ENCODE peak calls at places on chromosomes 7 and 10, in nine cellular contexts. One of them, this sample, is unnamed.

GRCh38 chr10:124654686-124655085 is 89.5 kb downstream of the FAM53B start:
- DNase-seq in BJ: no peak
- DNase-seq in GM12864: no peak
- DNase-seq in choroid plexus epithelial cell: no peak
- DNase-seq in neural progenitor cell: no peak
- DNase-seq in suprapubic skin: no peak
- DNase-seq in foreskin fibroblast: no peak
- DNase-seq in OCI-LY7: no peak
- DNase-seq in astrocyte: no peak
- DNase-seq in this sample: no peak

GRCh38 chr7:2641406-2642393 is 9.9 kb downstream of the TTYH3 start:
- DNase-seq in BJ: peak; percentile 89
- DNase-seq in GM12864: no peak
- DNase-seq in choroid plexus epithelial cell: peak; percentile 96
- DNase-seq in neural progenitor cell: peak; percentile 94
- DNase-seq in suprapubic skin: peak; percentile 94
- DNase-seq in foreskin fibroblast: peak; percentile 88
- DNase-seq in OCI-LY7: peak; percentile 88
- DNase-seq in astrocyte: peak; percentile 97
- DNase-seq in this sample: peak; percentile 92

GRCh38 chr10:48316236-48316635 is 9.8 kb downstream of the MAPK8 start:
- DNase-seq in BJ: no peak
- DNase-seq in GM12864: no peak
- DNase-seq in choroid plexus epithelial cell: no peak
- DNase-seq in neural progenitor cell: no peak
- DNase-seq in suprapubic skin: no peak
- DNase-seq in foreskin fibroblast: no peak
- DNase-seq in OCI-LY7: no peak
- DNase-seq in astrocyte: no peak
- DNase-seq in this sample: no peak

GRCh38 chr7:36668080-36668479 is 56.2 kb downstream of the AOAH start:
- DNase-seq in BJ: no peak
- DNase-seq in GM12864: no peak
- DNase-seq in choroid plexus epithelial cell: no peak
- DNase-seq in neural progenitor cell: no peak
- DNase-seq in suprapubic skin: no peak
- DNase-seq in foreskin fibroblast: no peak
- DNase-seq in OCI-LY7: no peak
- DNase-seq in astrocyte: peak; percentile 82
- DNase-seq in this sample: peak; percentile 20

GRCh38 chr10:90920986-90921643 is at the start of gene ANKRD1:
- DNase-seq in BJ: peak; percentile 63
- DNase-seq in GM12864: no peak
- DNase-seq in choroid plexus epithelial cell: peak; percentile 92
- DNase-seq in neural progenitor cell: peak; percentile 32
- DNase-seq in suprapubic skin: no peak
- DNase-seq in foreskin fibroblast: peak; percentile 92
- DNase-seq in OCI-LY7: no peak
- DNase-seq in astrocyte: peak; percentile 95
- DNase-seq in this sample: peak; percentile 81

GRCh38 chr7:74320645-74321178 is 31.5 kb downstream of the CLIP2 start:
- DNase-seq in BJ: no peak
- DNase-seq in GM12864: no peak
- DNase-seq in choroid plexus epithelial cell: no peak
- DNase-seq in neural progenitor cell: no peak
- DNase-seq in suprapubic skin: no peak
- DNase-seq in foreskin fibroblast: no peak
- DNase-seq in OCI-LY7: no peak
- DNase-seq in astrocyte: no peak
- DNase-seq in this sample: no peak

GRCh38 chr10:116768786-116769185 is 26.4 kb upstream of the HSPA12A start:
- DNase-seq in BJ: no peak
- DNase-seq in GM12864: no peak
- DNase-seq in choroid plexus epithelial cell: no peak
- DNase-seq in neural progenitor cell: no peak
- DNase-seq in suprapubic skin: peak; percentile 48
- DNase-seq in foreskin fibroblast: no peak
- DNase-seq in OCI-LY7: no peak
- DNase-seq in astrocyte: no peak
- DNase-seq in this sample: no peak

GRCh38 chr10:114239117-114239993 is at the start of gene VWA2:
- DNase-seq in BJ: no peak
- DNase-seq in GM12864: no peak
- DNase-seq in choroid plexus epithelial cell: no peak
- DNase-seq in neural progenitor cell: peak; percentile 76
- DNase-seq in suprapubic skin: no peak
- DNase-seq in foreskin fibroblast: no peak
- DNase-seq in OCI-LY7: peak; percentile 23
- DNase-seq in astrocyte: no peak
- DNase-seq in this sample: no peak

GRCh38 chr10:28468707-28469483 is 64.0 kb upstream of the WAC start:
- DNase-seq in BJ: no peak
- DNase-seq in GM12864: no peak
- DNase-seq in choroid plexus epithelial cell: no peak
- DNase-seq in neural progenitor cell: no peak
- DNase-seq in suprapubic skin: no peak
- DNase-seq in foreskin fibroblast: no peak
- DNase-seq in OCI-LY7: no peak
- DNase-seq in astrocyte: no peak
- DNase-seq in this sample: no peak

GRCh38 chr7:22452142-22452763 is 47.7 kb downstream of the STEAP1B start:
- DNase-seq in BJ: no peak
- DNase-seq in GM12864: no peak
- DNase-seq in choroid plexus epithelial cell: peak; percentile 61
- DNase-seq in neural progenitor cell: peak; percentile 81
- DNase-seq in suprapubic skin: no peak
- DNase-seq in foreskin fibroblast: no peak
- DNase-seq in OCI-LY7: peak; percentile 86
- DNase-seq in astrocyte: peak; percentile 12
- DNase-seq in this sample: peak; percentile 38

GRCh38 chr7:375901-376305 is 85.9 kb downstream of the FOXL3 start:
- DNase-seq in BJ: no peak
- DNase-seq in GM12864: no peak
- DNase-seq in choroid plexus epithelial cell: no peak
- DNase-seq in neural progenitor cell: no peak
- DNase-seq in suprapubic skin: peak; percentile 64
- DNase-seq in foreskin fibroblast: no peak
- DNase-seq in OCI-LY7: no peak
- DNase-seq in astrocyte: no peak
- DNase-seq in this sample: no peak

GRCh38 chr10:51770719-51771118 is 71.3 kb upstream of the CSTF2T start:
- DNase-seq in BJ: no peak
- DNase-seq in GM12864: no peak
- DNase-seq in choroid plexus epithelial cell: peak; percentile 45
- DNase-seq in neural progenitor cell: no peak
- DNase-seq in suprapubic skin: no peak
- DNase-seq in foreskin fibroblast: no peak
- DNase-seq in OCI-LY7: no peak
- DNase-seq in astrocyte: no peak
- DNase-seq in this sample: peak; percentile 75

GRCh38 chr7:103048833-103049232 is 25.8 kb downstream of the FBXL13 start:
- DNase-seq in BJ: no peak
- DNase-seq in GM12864: no peak
- DNase-seq in choroid plexus epithelial cell: peak; percentile 26
- DNase-seq in neural progenitor cell: peak; percentile 57
- DNase-seq in suprapubic skin: no peak
- DNase-seq in foreskin fibroblast: no peak
- DNase-seq in OCI-LY7: peak; percentile 52
- DNase-seq in astrocyte: peak; percentile 15
- DNase-seq in this sample: peak; percentile 56

GRCh38 chr7:148650232-148650858 is 48.4 kb upstream of the CUL1 start:
- DNase-seq in BJ: peak; percentile 15
- DNase-seq in GM12864: no peak
- DNase-seq in choroid plexus epithelial cell: peak; percentile 60
- DNase-seq in neural progenitor cell: no peak
- DNase-seq in suprapubic skin: no peak
- DNase-seq in foreskin fibroblast: peak; percentile 24
- DNase-seq in OCI-LY7: no peak
- DNase-seq in astrocyte: peak; percentile 81
- DNase-seq in this sample: peak; percentile 37

GRCh38 chr10:70060389-70060788 is 7.7 kb downstream of the MACROH2A2 start:
- DNase-seq in BJ: no peak
- DNase-seq in GM12864: no peak
- DNase-seq in choroid plexus epithelial cell: no peak
- DNase-seq in neural progenitor cell: no peak
- DNase-seq in suprapubic skin: no peak
- DNase-seq in foreskin fibroblast: no peak
- DNase-seq in OCI-LY7: no peak
- DNase-seq in astrocyte: no peak
- DNase-seq in this sample: no peak

DNA sequence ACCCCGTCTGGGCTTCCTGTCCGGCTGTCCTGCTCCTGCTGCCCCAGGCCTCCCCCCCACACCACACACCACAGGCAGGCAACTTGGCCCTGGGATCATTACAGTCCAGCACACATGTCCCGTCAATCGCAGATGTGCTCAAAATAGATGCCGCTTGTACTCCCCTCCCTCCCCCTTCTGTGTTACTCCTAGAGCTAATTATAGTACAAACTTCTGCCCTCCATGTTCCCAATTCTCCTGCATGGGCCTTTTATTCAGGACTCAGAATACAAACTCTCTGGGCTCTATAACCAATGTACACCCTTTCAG is at the start of gene SYNPO2L:
- DNase-seq in BJ: no peak
- DNase-seq in GM12864: no peak
- DNase-seq in choroid plexus epithelial cell: no peak
- DNase-seq in neural progenitor cell: no peak
- DNase-seq in suprapubic skin: no peak
- DNase-seq in foreskin fibroblast: no peak
- DNase-seq in OCI-LY7: no peak
- DNase-seq in astrocyte: no peak
- DNase-seq in this sample: no peak
- H3K4me3 ChIP-seq in BJ: no peak within 1 kb of the TSS
- H3K4me3 ChIP-seq in GM12864: no peak within 1 kb of the TSS
- H3K4me3 ChIP-seq in choroid plexus epithelial cell: no peak within 1 kb of the TSS
- H3K4me3 ChIP-seq in neural progenitor cell: no peak within 1 kb of the TSS
- H3K4me3 ChIP-seq in suprapubic skin: no peak within 1 kb of the TSS
- H3K4me3 ChIP-seq in foreskin fibroblast: no peak within 1 kb of the TSS
- H3K4me3 ChIP-seq in OCI-LY7: no peak within 1 kb of the TSS
- H3K4me3 ChIP-seq in astrocyte: no peak within 1 kb of the TSS
- H3K4me3 ChIP-seq in this sample: no peak within 1 kb of the TSS

DNA sequence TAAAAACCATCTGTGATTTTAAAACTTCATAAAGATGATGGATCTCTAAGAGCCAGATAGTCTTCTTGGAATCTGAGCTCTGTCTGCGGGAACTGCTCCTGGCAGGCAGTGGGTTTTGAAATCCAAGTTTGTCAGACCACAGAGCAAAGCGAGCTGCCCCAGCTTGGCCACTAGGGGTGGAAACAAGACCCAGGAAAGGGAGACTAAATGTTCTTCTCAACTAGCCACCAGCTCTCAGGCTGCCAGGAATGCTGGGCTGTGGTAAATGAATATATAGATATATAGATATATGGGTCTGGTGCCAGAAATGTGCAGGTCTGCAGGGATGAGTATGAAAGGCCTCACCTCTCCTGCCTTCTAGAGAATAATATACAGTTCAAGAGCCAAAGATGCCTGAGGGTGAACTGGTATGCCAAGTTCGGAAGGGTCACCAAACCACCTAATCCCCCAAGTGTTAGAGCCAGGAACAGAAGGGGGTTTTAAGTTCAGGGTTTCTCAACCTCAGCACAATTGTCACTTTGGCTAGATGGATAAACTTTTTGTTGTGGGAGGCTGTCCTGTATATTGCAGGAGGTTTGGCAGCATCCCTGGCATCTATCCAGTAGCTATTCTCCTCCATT is 208.7 kb downstream of the KCNMA1 start:
- DNase-seq in BJ: no peak
- DNase-seq in GM12864: no peak
- DNase-seq in choroid plexus epithelial cell: peak; percentile 86
- DNase-seq in neural progenitor cell: peak; percentile 61
- DNase-seq in suprapubic skin: no peak
- DNase-seq in foreskin fibroblast: peak; percentile 64
- DNase-seq in OCI-LY7: no peak
- DNase-seq in astrocyte: peak; percentile 64
- DNase-seq in this sample: peak; percentile 77
- TF ChIP-seq CTCF in BJ: peak; percentile 71
- TF ChIP-seq CTCF in GM12864: peak; percentile 44
- TF ChIP-seq CTCF in choroid plexus epithelial cell: peak; percentile 91
- TF ChIP-seq CTCF in neural progenitor cell: peak; percentile 68
- TF ChIP-seq CTCF in suprapubic skin: peak; percentile 25
- TF ChIP-seq CTCF in foreskin fibroblast: peak; percentile 88
- TF ChIP-seq CTCF in OCI-LY7: peak; percentile 42
- TF ChIP-seq CTCF in astrocyte: peak; percentile 44
- TF ChIP-seq CTCF in this sample: peak; percentile 76

DNA sequence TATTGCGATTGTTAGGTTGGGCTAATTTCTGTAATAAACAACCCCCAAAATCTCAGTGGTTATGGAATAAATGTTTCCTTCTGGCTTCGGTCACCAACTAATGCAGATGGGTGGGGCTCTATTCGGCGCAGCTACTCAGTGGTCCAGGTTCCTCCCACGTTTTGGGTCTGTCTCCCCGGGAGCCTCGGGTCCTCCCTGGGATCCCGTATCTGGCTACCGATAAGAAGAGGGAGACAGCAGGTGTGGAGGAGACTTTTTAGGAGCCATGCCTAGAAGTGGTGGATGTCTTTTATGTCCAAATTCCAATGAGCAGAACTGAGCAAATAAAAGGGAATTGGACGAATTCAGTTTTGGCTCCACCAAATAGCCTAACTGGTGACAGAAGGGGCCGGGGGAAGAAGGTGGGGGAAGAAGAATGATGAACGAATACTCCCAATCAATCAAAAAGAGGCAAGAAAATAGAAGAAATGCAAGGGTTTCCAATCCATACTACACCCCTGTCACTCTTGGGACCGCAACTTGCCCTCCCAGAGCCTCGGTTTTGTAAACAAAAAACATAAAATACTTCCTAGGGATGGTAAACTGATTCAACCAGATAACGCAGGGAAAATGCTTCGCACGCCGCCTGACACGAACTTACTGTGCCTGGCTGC is 498 bp upstream of the C10orf53 start:
- DNase-seq in BJ: no peak
- DNase-seq in GM12864: no peak
- DNase-seq in choroid plexus epithelial cell: no peak
- DNase-seq in neural progenitor cell: no peak
- DNase-seq in suprapubic skin: no peak
- DNase-seq in foreskin fibroblast: no peak
- DNase-seq in OCI-LY7: no peak
- DNase-seq in astrocyte: no peak
- DNase-seq in this sample: no peak
- H3K4me3 ChIP-seq in BJ: peak overlapping the region; percentile 7
- H3K4me3 ChIP-seq in GM12864: no peak overlapping the region
- H3K4me3 ChIP-seq in choroid plexus epithelial cell: peak overlapping the region; percentile 17
- H3K4me3 ChIP-seq in neural progenitor cell: peak overlapping the region; percentile 55
- H3K4me3 ChIP-seq in suprapubic skin: no peak overlapping the region
- H3K4me3 ChIP-seq in foreskin fibroblast: no peak overlapping the region
- H3K4me3 ChIP-seq in OCI-LY7: no peak overlapping the region
- H3K4me3 ChIP-seq in astrocyte: peak overlapping the region; percentile 47
- H3K4me3 ChIP-seq in this sample: no peak overlapping the region

GRCh38 chr7:147436718-147437117 is 1153.8 kb upstream of the C7orf33 start:
- DNase-seq in BJ: no peak
- DNase-seq in GM12864: no peak
- DNase-seq in choroid plexus epithelial cell: no peak
- DNase-seq in neural progenitor cell: no peak
- DNase-seq in suprapubic skin: no peak
- DNase-seq in foreskin fibroblast: no peak
- DNase-seq in OCI-LY7: no peak
- DNase-seq in astrocyte: no peak
- DNase-seq in this sample: no peak

GRCh38 chr7:147428075-147428474 is 1162.5 kb upstream of the C7orf33 start:
- DNase-seq in BJ: no peak
- DNase-seq in GM12864: no peak
- DNase-seq in choroid plexus epithelial cell: no peak
- DNase-seq in neural progenitor cell: no peak
- DNase-seq in suprapubic skin: no peak
- DNase-seq in foreskin fibroblast: no peak
- DNase-seq in OCI-LY7: no peak
- DNase-seq in astrocyte: no peak
- DNase-seq in this sample: no peak

GRCh38 chr7:147432068-147432467 is 1158.5 kb upstream of the C7orf33 start:
- DNase-seq in BJ: no peak
- DNase-seq in GM12864: no peak
- DNase-seq in choroid plexus epithelial cell: peak; percentile 23
- DNase-seq in neural progenitor cell: peak; percentile 76
- DNase-seq in suprapubic skin: no peak
- DNase-seq in foreskin fibroblast: no peak
- DNase-seq in OCI-LY7: no peak
- DNase-seq in astrocyte: no peak
- DNase-seq in this sample: peak; percentile 32
- TF ChIP-seq CTCF in BJ: no peak
- TF ChIP-seq CTCF in GM12864: no peak
- TF ChIP-seq CTCF in choroid plexus epithelial cell: peak; percentile 37
- TF ChIP-seq CTCF in neural progenitor cell: peak; percentile 67
- TF ChIP-seq CTCF in suprapubic skin: no peak
- TF ChIP-seq CTCF in foreskin fibroblast: peak; percentile 32
- TF ChIP-seq CTCF in OCI-LY7: peak; percentile 29
- TF ChIP-seq CTCF in astrocyte: peak; percentile 26
- TF ChIP-seq CTCF in this sample: peak; percentile 38